ENCODE peak calls at places on chromosomes 16 and 17, in eight cellular contexts. O, M, S, A, D, Y, Q and U are unnamed samples.

GRCh38 chr16:54931041-54931756 is 534 bp downstream of the IRX5 start:
- DNase-seq in O (peak; percentile 21), M (peak; percentile 73), S (peak; percentile 44), A (peak; percentile 54), D (no peak), Y (no peak), Q (no peak), U (no peak)

GRCh38 chr17:2975469-2975958 is 87.9 kb downstream of the OR1D5 start:
- DNase-seq in O (no peak), M (peak; percentile 35), S (peak; percentile 79), A (no peak), D (no peak), Y (peak; percentile 56), Q (no peak), U (no peak)

GRCh38 chr17:70365098-70365583 is 195.8 kb downstream of the KCNJ2 start:
- DNase-seq in O (no peak), M (no peak), S (peak; percentile 6), A (no peak), D (no peak), Y (no peak), Q (no peak), U (no peak)

GRCh38 chr16:23125277-23125676 is 24.0 kb downstream of the USP31 start:
- DNase-seq in O (no peak), M (no peak), S (no peak), A (no peak), D (no peak), Y (no peak), Q (no peak), U (no peak)

GRCh38 chr16:16867994-16868393 is 489.1 kb downstream of the NPIPA7 start:
- DNase-seq in O (peak; percentile 26), M (no peak), S (no peak), A (no peak), D (no peak), Y (no peak), Q (no peak), U (no peak)

GRCh38 chr17:65029605-65030308 is 26.8 kb downstream of the GNA13 start:
- DNase-seq in O (no peak), M (no peak), S (no peak), A (no peak), D (no peak), Y (no peak), Q (no peak), U (no peak)

GRCh38 chr16:19994771-19995170 is 78.9 kb downstream of the GPR139 start:
- DNase-seq in O (no peak), M (no peak), S (no peak), A (no peak), D (no peak), Y (no peak), Q (no peak), U (no peak)

GRCh38 chr17:2386400-2387085 is 14.3 kb downstream of the MNT start:
- DNase-seq in O (no peak), M (no peak), S (no peak), A (no peak), D (no peak), Y (peak; percentile 76), Q (no peak), U (no peak)

GRCh38 chr16:12426122-12426521 is 377.6 kb downstream of the CPPED1 start:
- DNase-seq in O (peak; percentile 12), M (no peak), S (no peak), A (no peak), D (no peak), Y (no peak), Q (no peak), U (no peak)

GRCh38 chr16:89022051-89022836 is 45.2 kb upstream of the CBFA2T3 start:
- DNase-seq in O (no peak), M (peak; percentile 44), S (no peak), A (no peak), D (no peak), Y (no peak), Q (no peak), U (no peak)

GRCh38 chr17:68398731-68399637 is 58.3 kb downstream of the WIPI1 start:
- DNase-seq in O (peak; percentile 46), M (peak; percentile 67), S (peak; percentile 32), A (peak; percentile 52), D (peak; percentile 65), Y (peak; percentile 60), Q (no peak), U (peak; percentile 5)

GRCh38 chr17:66676421-66676820 is 158.5 kb upstream of the CACNG5 start:
- DNase-seq in O (no peak), M (no peak), S (peak; percentile 98), A (no peak), D (no peak), Y (peak; percentile 88), Q (no peak), U (no peak)

GRCh38 chr16:17072104-17072503 is 398.7 kb downstream of the XYLT1 start:
- DNase-seq in O (no peak), M (no peak), S (peak; percentile 25), A (no peak), D (no peak), Y (no peak), Q (no peak), U (no peak)

GRCh38 chr17:30336369-30337171 is 2.7 kb upstream of the TMIGD1 start:
- DNase-seq in O (peak; percentile 29), M (no peak), S (peak; percentile 52), A (no peak), D (no peak), Y (peak; percentile 50), Q (no peak), U (no peak)

GRCh38 chr16:14291941-14292825 is 221.1 kb downstream of the MRTFB start:
- DNase-seq in O (no peak), M (no peak), S (no peak), A (no peak), D (no peak), Y (peak; percentile 11), Q (no peak), U (no peak)

GRCh38 chr16:77744136-77744535 is 21.8 kb downstream of the NUDT7 start:
- DNase-seq in O (no peak), M (no peak), S (no peak), A (no peak), D (no peak), Y (no peak), Q (no peak), U (no peak)

GRCh38 chr16:66849021-66849420 is 4.8 kb downstream of the CA7 start:
- DNase-seq in O (no peak), M (peak; percentile 32), S (no peak), A (no peak), D (no peak), Y (no peak), Q (no peak), U (no peak)

GRCh38 chr16:68901910-68902309 is 58.6 kb downstream of the TANGO6 start:
- DNase-seq in O (no peak), M (no peak), S (no peak), A (no peak), D (no peak), Y (no peak), Q (no peak), U (no peak)
- H3K27ac ChIP-seq in O (no peak overlapping the region), M (no peak overlapping the region), S (no peak overlapping the region), A (no peak overlapping the region), D (no peak overlapping the region), Y (no peak overlapping the region), Q (no peak overlapping the region), U (peak overlapping the region; percentile 38)

GRCh38 chr17:14427914-14428639 is 127.2 kb downstream of the HS3ST3B1 start:
- DNase-seq in O (no peak), M (no peak), S (no peak), A (no peak), D (peak; percentile 73), Y (no peak), Q (no peak), U (no peak)

GRCh38 chr17:14428640-14429029 is 127.8 kb downstream of the HS3ST3B1 start:
- DNase-seq in O (no peak), M (no peak), S (no peak), A (no peak), D (peak; percentile 43), Y (no peak), Q (no peak), U (no peak)

GRCh38 chr17:14432058-14432457 is 131.2 kb downstream of the HS3ST3B1 start:
- DNase-seq in O (no peak), M (no peak), S (no peak), A (no peak), D (no peak), Y (no peak), Q (no peak), U (no peak)

GRCh38 chr17:14434506-14434905 is 133.6 kb downstream of the HS3ST3B1 start:
- DNase-seq in O (no peak), M (no peak), S (peak; percentile 2), A (no peak), D (no peak), Y (no peak), Q (no peak), U (no peak)

DNA sequence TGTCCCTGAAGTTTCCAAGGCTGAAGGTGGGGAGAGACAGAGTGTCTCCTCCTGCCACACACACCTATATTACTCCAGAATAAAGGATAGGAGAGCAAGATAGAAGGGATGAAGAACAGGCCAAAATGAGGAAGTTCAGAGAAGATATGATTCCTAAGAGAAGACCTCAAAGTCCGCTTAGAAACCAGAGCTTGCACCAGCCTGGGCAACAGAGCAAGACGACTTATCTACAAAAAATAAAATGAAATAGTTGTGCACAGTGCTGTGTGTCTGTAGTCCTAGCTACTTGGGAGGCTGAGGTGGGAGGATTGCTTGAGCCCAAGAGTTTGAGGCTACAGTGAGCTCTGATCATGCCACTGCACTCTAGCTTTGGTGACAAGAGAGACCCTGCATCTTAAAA is 128.2 kb downstream of the HS3ST3B1 start:
- DNase-seq in O (no peak), M (no peak), S (no peak), A (no peak), D (no peak), Y (no peak), Q (no peak), U (no peak)
- H3K27ac ChIP-seq in O (no peak overlapping the region), M (no peak overlapping the region), S (no peak overlapping the region), A (no peak overlapping the region), D (no peak overlapping the region), Y (no peak overlapping the region), Q (no peak overlapping the region), U (no peak overlapping the region)

DNA sequence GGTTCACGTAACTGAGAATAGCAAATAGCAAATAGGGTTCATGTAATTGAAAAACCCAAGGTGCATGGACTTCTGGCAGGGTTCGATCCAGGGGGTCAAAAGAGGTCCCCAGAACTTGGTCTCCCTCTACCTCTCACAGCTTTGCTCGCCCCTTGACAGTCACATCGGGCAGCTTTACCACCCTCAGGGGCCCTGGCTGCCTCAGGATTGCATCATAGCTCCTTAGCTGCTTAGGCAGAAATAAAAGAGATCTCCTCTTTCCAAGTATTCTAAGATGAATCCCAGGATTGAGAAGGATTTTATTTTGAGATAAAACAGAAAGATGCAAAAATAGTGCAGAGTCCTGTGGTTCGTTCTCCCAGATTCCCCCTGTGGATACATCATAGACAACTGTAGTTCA is 12.7 kb downstream of the ADGRG3 start:
- DNase-seq in O (no peak), M (no peak), S (no peak), A (peak; percentile 12), D (no peak), Y (no peak), Q (no peak), U (no peak)
- H3K27ac ChIP-seq in O (no peak overlapping the region), M (no peak overlapping the region), S (no peak overlapping the region), A (no peak overlapping the region), D (no peak overlapping the region), Y (no peak overlapping the region), Q (no peak overlapping the region), U (no peak overlapping the region)

DNA sequence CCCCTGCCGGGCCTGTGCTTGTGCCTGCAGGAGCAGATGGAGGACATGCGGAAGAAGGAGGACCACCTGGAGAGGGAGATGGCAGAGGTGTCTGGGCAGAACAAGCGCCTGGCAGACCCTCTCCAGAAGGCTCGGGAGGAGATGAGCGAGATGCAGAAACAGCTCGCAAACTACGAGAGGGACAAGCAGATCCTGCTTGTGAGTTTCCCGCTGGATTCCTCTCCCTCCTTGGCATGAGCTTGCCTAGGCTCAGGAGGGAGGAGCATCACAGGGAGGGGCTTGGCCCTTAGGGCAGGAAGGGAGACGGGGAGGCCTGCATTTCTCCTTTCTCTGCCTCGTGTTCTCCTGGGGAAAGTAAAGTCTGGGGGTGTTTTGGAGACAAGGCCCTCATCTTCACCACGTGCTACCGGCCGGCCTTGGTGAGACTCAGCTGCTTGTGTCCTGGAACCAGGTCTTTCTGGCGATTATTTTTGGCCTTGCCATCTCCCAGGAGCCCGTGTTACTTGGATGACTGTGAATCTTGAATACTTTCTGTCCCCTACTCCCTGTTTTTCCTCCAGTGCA is 18.0 kb upstream of the DBNDD1 start:
- DNase-seq in O (no peak), M (no peak), S (no peak), A (no peak), D (no peak), Y (no peak), Q (no peak), U (no peak)
- H3K27ac ChIP-seq in O (no peak overlapping the region), M (no peak overlapping the region), S (no peak overlapping the region), A (no peak overlapping the region), D (no peak overlapping the region), Y (no peak overlapping the region), Q (no peak overlapping the region), U (no peak overlapping the region)